ENCODE peak calls at places on chromosome X, in four cellular contexts. S is activated CD4-positive, alpha-beta T cell treated with anti-CD3 and anti-CD28 coated beads, Interleukin-2, amount 50 U/mL, for 24 hours; B is glutamatergic neuron; X is choroid plexus epithelial cell. R is an unnamed sample.

GRCh38 chrX:148976571-148976970 is 476.2 kb downstream of the AFF2 start:
- DNase-seq in B (no peak), X (no peak), S (no peak), R (no peak)

GRCh38 chrX:131081772-131082755 is 23.9 kb downstream of the ARHGAP36 start:
- DNase-seq in B (peak), S (no peak), X (no peak), R (peak)

GRCh38 chrX:78168065-78168464 is 28.6 kb upstream of the TAF9B start:
- DNase-seq in S (no peak), X (peak), B (no peak), R (no peak)

GRCh38 chrX:17738002-17738713 is 865 bp downstream of the SCML1 start:
- DNase-seq in S (no peak), B (peak), X (peak), R (peak)

GRCh38 chrX:84748965-84749656 is 246.9 kb upstream of the HDX start:
- DNase-seq in S (no peak), X (no peak), B (no peak), R (no peak)

GRCh38 chrX:17047224-17047623 is 100.8 kb downstream of the REPS2 start:
- DNase-seq in B (no peak), S (no peak), X (no peak), R (no peak)

GRCh38 chrX:54248309-54248708 is 65.3 kb upstream of the FAM120C start:
- DNase-seq in S (no peak), B (no peak), X (peak), R (no peak)

GRCh38 chrX:37348237-37349130 is 680 bp upstream of the PRRG1 start:
- DNase-seq in B (no peak), X (peak), S (no peak), R (no peak)

GRCh38 chrX:69137371-69137881 is 27.8 kb downstream of the PJA1 start:
- DNase-seq in S (no peak), X (peak), B (no peak), R (peak)

GRCh38 chrX:38061335-38061734 is 55.0 kb downstream of the SYTL5 start:
- DNase-seq in X (no peak), B (no peak), S (no peak), R (no peak)

GRCh38 chrX:110258552-110258951 is 59.3 kb downstream of the AMMECR1 start:
- DNase-seq in X (peak), S (no peak), B (no peak), R (no peak)

GRCh38 chrX:53284684-53285447 is 3.5 kb upstream of the IQSEC2 start:
- DNase-seq in S (peak), X (peak), B (peak), R (peak)

GRCh38 chrX:21932277-21932996 is 8.1 kb upstream of the SMS start:
- DNase-seq in X (peak), B (no peak), S (no peak), R (no peak)

GRCh38 chrX:54173791-54174190 is 9.3 kb downstream of the FAM120C start:
- DNase-seq in X (no peak), S (no peak), B (no peak), R (no peak)

GRCh38 chrX:40068048-40068447 is 29.7 kb downstream of the BCOR start:
- DNase-seq in S (no peak), X (peak), B (no peak), R (no peak)

GRCh38 chrX:129760981-129761380 is 18.8 kb upstream of the SASH3 start:
- DNase-seq in X (no peak), B (no peak), S (no peak), R (no peak)

GRCh38 chrX:40145001-40145631 is 47.4 kb upstream of the BCOR start:
- DNase-seq in B (no peak), S (no peak), X (no peak), R (peak)

GRCh38 chrX:41720125-41720780 is 3.7 kb upstream of the GPR82 start:
- DNase-seq in B (no peak), X (peak), S (no peak), R (no peak)

GRCh38 chrX:78673256-78673655 is 14.1 kb upstream of the RTL3 start:
- DNase-seq in B (no peak), X (peak), S (no peak), R (no peak)

GRCh38 chrX:36908801-36909403 is 99.3 kb upstream of the FAM47C start:
- DNase-seq in X (peak), B (no peak), S (no peak), R (no peak)

GRCh38 chrX:55668084-55668483 is 44.9 kb downstream of the FOXR2 start:
- DNase-seq in X (no peak), B (no peak), S (no peak), R (no peak)